ENCODE peak calls at places on chromosome 15, in four cellular contexts. U, L, I and N are unnamed samples.
A peak's percentile ranks its signal among the peaks of the same experiment; 100 is the strongest.

GRCh38 chr15:99452728-99453643 is 112.8 kb upstream of the MEF2A start:
- DNase-seq in U (no peak), L (no peak), I (peak; percentile 60), N (peak; percentile 30)

GRCh38 chr15:36294359-36294758 is 285.1 kb upstream of the CDIN1 start:
- DNase-seq in U (no peak), L (no peak), I (no peak), N (no peak)

GRCh38 chr15:101437209-101437608 is 52.3 kb downstream of the PCSK6 start:
- DNase-seq in U (no peak), L (no peak), I (no peak), N (no peak)

GRCh38 chr15:75921732-75922703 is 18.3 kb downstream of the FBXO22 start:
- DNase-seq in U (no peak), L (peak; percentile 28), I (no peak), N (peak; percentile 51)

GRCh38 chr15:84944311-84944710 is 37.3 kb upstream of the PDE8A start:
- DNase-seq in U (no peak), L (no peak), I (no peak), N (no peak)

GRCh38 chr15:81573098-81573746 is 199.2 kb upstream of the TMC3 start:
- DNase-seq in U (no peak), L (no peak), I (no peak), N (no peak)

GRCh38 chr15:83698294-83698693 is 44.4 kb downstream of the ADAMTSL3 start:
- DNase-seq in U (no peak), L (no peak), I (no peak), N (no peak)

GRCh38 chr15:89203705-89204273 is 17.6 kb downstream of the RLBP1 start:
- DNase-seq in U (no peak), L (no peak), I (no peak), N (no peak)

GRCh38 chr15:88835119-88835518 is 31.9 kb downstream of the ACAN start:
- DNase-seq in U (no peak), L (no peak), I (no peak), N (no peak)

GRCh38 chr15:90620379-90621134 is 90.8 kb downstream of the CRTC3 start:
- DNase-seq in U (peak; percentile 31), L (no peak), I (peak; percentile 27), N (no peak)

GRCh38 chr15:98441599-98441998 is 206.7 kb upstream of the IGF1R start:
- DNase-seq in U (no peak), L (no peak), I (no peak), N (no peak)

GRCh38 chr15:44676676-44677075 is 13.2 kb upstream of the SPG11 start:
- DNase-seq in U (no peak), L (no peak), I (no peak), N (no peak)

GRCh38 chr15:74870496-74871213 is 2.5 kb downstream of the SCAMP2 start:
- DNase-seq in U (no peak), L (no peak), I (no peak), N (no peak)

GRCh38 chr15:83099290-83099689 is 8.2 kb upstream of the TM6SF1 start:
- DNase-seq in U (no peak), L (no peak), I (no peak), N (no peak)

GRCh38 chr15:68691667-68692066 is 112.9 kb downstream of the CORO2B start:
- DNase-seq in U (no peak), L (no peak), I (no peak), N (peak; percentile 10)

GRCh38 chr15:53208759-53209158 is 418.6 kb upstream of the ONECUT1 start:
- DNase-seq in U (no peak), L (no peak), I (no peak), N (no peak)

GRCh38 chr15:77527164-77527778 is 105.4 kb downstream of the LINGO1 start:
- DNase-seq in U (peak; percentile 44), L (peak; percentile 56), I (no peak), N (peak; percentile 70)

GRCh38 chr15:42495361-42496212 is at the start of gene SNAP23:
- DNase-seq in U (peak; percentile 94), L (peak; percentile 91), I (peak; percentile 61), N (peak; percentile 94)
- TF ChIP-seq NR2C2 in U (no peak), L (no peak), I (no peak), N (peak; percentile 30)

GRCh38 chr15:60423540-60423939 is 25.8 kb upstream of the ANXA2 start:
- DNase-seq in U (no peak), L (no peak), I (no peak), N (peak; percentile 44)

GRCh38 chr15:60428935-60429334 is 31.1 kb upstream of the ANXA2 start:
- DNase-seq in U (no peak), L (no peak), I (no peak), N (no peak)

GRCh38 chr15:60421544-60421943 is 23.8 kb upstream of the ANXA2 start:
- DNase-seq in U (no peak), L (no peak), I (no peak), N (no peak)

GRCh38 chr15:60424006-60424405 is 26.2 kb upstream of the ANXA2 start:
- DNase-seq in U (no peak), L (no peak), I (no peak), N (no peak)

GRCh38 chr15:60426870-60427528 is 29.2 kb upstream of the ANXA2 start:
- DNase-seq in U (no peak), L (no peak), I (no peak), N (no peak)
- TF ChIP-seq NR2C2 in U (no peak), L (no peak), I (no peak), N (no peak)

GRCh38 chr15:58285212-58285920 is 146.4 kb upstream of the LIPC start:
- DNase-seq in U (no peak), L (no peak), I (no peak), N (peak; percentile 73)
- TF ChIP-seq NR2C2 in U (no peak), L (no peak), I (no peak), N (peak; percentile 81)

GRCh38 chr15:42201801-42202200 is 6.3 kb downstream of the VPS39 start:
- DNase-seq in U (no peak), L (no peak), I (no peak), N (no peak)
- TF ChIP-seq NR2C2 in U (no peak), L (no peak), I (no peak), N (no peak)

DNA sequence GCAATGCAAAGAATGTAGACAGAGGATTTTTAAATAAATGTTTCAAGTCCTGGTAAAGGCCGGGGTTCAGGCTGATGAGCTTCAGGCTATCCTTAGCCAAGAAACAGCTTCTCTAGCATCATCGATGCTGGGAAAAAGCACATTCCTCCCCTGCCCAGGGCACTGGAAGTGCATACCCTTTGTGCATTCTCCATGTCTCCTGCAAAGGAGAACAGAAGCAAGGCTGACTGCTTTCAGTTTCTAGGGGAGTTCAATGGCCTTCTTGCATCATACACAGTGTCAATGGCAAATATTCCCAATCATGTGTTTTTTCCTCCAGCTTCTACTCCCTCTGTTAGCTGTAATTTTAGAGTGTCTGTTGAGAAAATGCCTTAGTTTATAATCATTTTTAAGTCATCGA is 59.9 kb downstream of the GPR176 start:
- DNase-seq in U (no peak), L (no peak), I (no peak), N (no peak)
- TF ChIP-seq NR2C2 in U (no peak), L (no peak), I (no peak), N (no peak)

GRCh38 chr15:67130166-67130565 is 64.8 kb downstream of the SMAD3 start:
- DNase-seq in U (no peak), L (no peak), I (no peak), N (no peak)

GRCh38 chr15:67125589-67126502 is 60.4 kb downstream of the SMAD3 start:
- DNase-seq in U (peak; percentile 35), L (no peak), I (no peak), N (no peak)

GRCh38 chr15:67127334-67127664 is 61.9 kb downstream of the SMAD3 start:
- DNase-seq in U (no peak), L (no peak), I (no peak), N (no peak)

GRCh38 chr15:67126551-67127333 is 61.3 kb downstream of the SMAD3 start:
- DNase-seq in U (no peak), L (no peak), I (no peak), N (peak; percentile 72)

DNA sequence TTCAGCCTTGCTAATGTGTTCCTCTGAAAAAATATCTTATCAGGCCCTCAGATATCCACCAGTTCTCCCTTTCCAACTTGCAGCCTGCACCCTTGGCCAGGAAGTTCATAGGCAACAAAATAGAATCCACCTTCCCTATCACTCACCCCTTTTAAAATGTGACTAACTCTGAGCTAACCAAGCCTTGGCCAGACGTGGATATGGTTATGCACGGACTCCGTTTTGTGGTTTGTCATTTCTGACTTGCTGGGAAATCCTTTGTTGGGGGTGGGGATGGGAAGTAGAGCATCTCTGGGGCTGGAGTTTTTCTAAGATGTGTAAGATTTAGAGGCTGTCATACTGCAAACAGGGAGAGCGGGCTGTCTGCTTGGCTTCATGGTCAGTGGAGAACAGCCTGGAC is 62.5 kb downstream of the SMAD3 start:
- DNase-seq in U (no peak), L (no peak), I (no peak), N (no peak)
- TF ChIP-seq NR2C2 in U (no peak), L (no peak), I (no peak), N (no peak)

DNA sequence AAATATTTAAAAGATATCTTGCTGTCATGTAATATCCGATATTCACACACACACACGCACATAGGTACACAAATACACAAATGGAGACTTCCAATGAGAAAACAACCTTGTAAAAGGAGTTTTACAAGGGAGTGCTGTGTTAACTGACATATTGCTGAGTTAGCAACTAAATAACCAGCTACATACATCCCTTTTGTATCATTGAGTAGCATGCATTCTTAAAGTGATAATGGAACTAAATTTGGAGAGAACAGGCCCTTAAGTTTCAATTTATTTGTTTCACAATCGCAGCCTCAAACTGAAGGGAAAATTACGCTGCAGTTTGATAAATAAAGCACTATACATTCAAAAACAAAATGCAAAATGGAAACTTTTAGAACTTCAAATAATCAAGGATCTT is 1046.0 kb upstream of the NR2F2 start:
- DNase-seq in U (no peak), L (no peak), I (no peak), N (no peak)
- TF ChIP-seq NR2C2 in U (no peak), L (no peak), I (no peak), N (no peak)